ENCODE peak calls at places on chromosomes 1 and 21, in eight cellular contexts. U is CD8-positive, alpha-beta T cell; D is fibroblast of lung; H is breast epithelium; R is SJSA1; V is CD4-positive, CD25-positive, alpha-beta regulatory T cell; K is transverse colon; O is heart left ventricle. P is an unnamed sample. For H3K9me3, the result is how much of the 10 kb centered on the place peaks cover.

GRCh38 chr1:84370831-84371394 is 27.4 kb upstream of the DNASE2B start:
- DNase-seq in U (peak), D (peak), H (no peak), R (peak), V (no peak), K (no peak), O (no peak), P (no peak)

GRCh38 chr21:14545906-14546480 is at the start of gene SAMSN1:
- DNase-seq in U (peak), D (no peak), H (no peak), R (no peak), V (peak), K (peak), O (peak), P (no peak)

GRCh38 chr1:52925571-52926005 is 1.5 kb upstream of the SCP2 start:
- DNase-seq in U (no peak), D (peak), H (no peak), R (peak), V (no peak), K (no peak), O (peak), P (no peak)

GRCh38 chr21:35048183-35048601 is 910 bp downstream of the RUNX1 start:
- DNase-seq in U (peak), D (no peak), H (no peak), R (peak), V (peak), K (no peak), O (no peak), P (no peak)

GRCh38 chr1:20339811-20340457 is 49.3 kb downstream of the VWA5B1 start:
- DNase-seq in U (no peak), D (no peak), H (no peak), R (no peak), V (no peak), K (no peak), O (no peak), P (no peak)

GRCh38 chr1:77282866-77283539 is 1.2 kb downstream of the AK5 start:
- DNase-seq in U (peak), D (no peak), H (no peak), R (peak), V (no peak), K (no peak), O (no peak), P (no peak)

GRCh38 chr1:205481629-205482071 is 22.8 kb upstream of the CDK18 start:
- DNase-seq in U (peak), D (no peak), H (no peak), R (no peak), V (no peak), K (no peak), O (no peak), P (no peak)

GRCh38 chr1:111468717-111469100 is 5.1 kb upstream of the C1orf162 start:
- DNase-seq in U (no peak), D (no peak), H (no peak), R (no peak), V (no peak), K (no peak), O (no peak), P (no peak)

GRCh38 chr1:245276426-245276825 is 121.6 kb downstream of the KIF26B start:
- DNase-seq in U (no peak), D (no peak), H (no peak), R (no peak), V (no peak), K (no peak), O (no peak), P (no peak)

GRCh38 chr21:43939443-43940328 is 72.4 kb upstream of the TRAPPC10 start:
- DNase-seq in U (no peak), D (no peak), H (no peak), R (no peak), V (no peak), K (no peak), O (no peak), P (no peak)

GRCh38 chr1:185400057-185400456 is 83.0 kb upstream of the IVNS1ABP start:
- DNase-seq in U (no peak), D (peak), H (no peak), R (peak), V (no peak), K (no peak), O (no peak), P (no peak)

GRCh38 chr1:71521655-71522264 is 440.9 kb upstream of the ZRANB2 start:
- DNase-seq in U (no peak), D (peak), H (no peak), R (peak), V (peak), K (peak), O (peak), P (peak)

GRCh38 chr1:155130272-155131006 is 2.8 kb downstream of the EFNA1 start:
- DNase-seq in U (no peak), D (no peak), H (no peak), R (no peak), V (no peak), K (no peak), O (no peak), P (no peak)

GRCh38 chr1:39107891-39108290 is 81.7 kb downstream of the NDUFS5 start:
- DNase-seq in U (no peak), D (peak), H (no peak), R (no peak), V (no peak), K (no peak), O (no peak), P (no peak)

GRCh38 chr1:168970945-168971799 is 135.3 kb upstream of the ATP1B1 start:
- DNase-seq in U (no peak), D (no peak), H (no peak), R (no peak), V (no peak), K (no peak), O (no peak), P (no peak)

GRCh38 chr21:9753943-9754342 is 767.4 kb upstream of the TPTE start:
- DNase-seq in U (no peak), D (no peak), H (no peak), R (no peak), V (no peak), K (no peak), O (no peak), P (no peak)
- H3K9me3 ChIP-seq in U (under half), D (under half), H (under half), R (under half), V (under half), K (under half), O (under half), P (under half)

GRCh38 chr21:39927304-39927886 is 60.2 kb downstream of the PCP4 start:
- DNase-seq in U (no peak), D (no peak), H (no peak), R (no peak), V (no peak), K (no peak), O (no peak), P (no peak)
- H3K9me3 ChIP-seq in U (under half), D (under half), H (under half), R (under half), V (under half), K (under half), O (under half), P (under half)

DNA sequence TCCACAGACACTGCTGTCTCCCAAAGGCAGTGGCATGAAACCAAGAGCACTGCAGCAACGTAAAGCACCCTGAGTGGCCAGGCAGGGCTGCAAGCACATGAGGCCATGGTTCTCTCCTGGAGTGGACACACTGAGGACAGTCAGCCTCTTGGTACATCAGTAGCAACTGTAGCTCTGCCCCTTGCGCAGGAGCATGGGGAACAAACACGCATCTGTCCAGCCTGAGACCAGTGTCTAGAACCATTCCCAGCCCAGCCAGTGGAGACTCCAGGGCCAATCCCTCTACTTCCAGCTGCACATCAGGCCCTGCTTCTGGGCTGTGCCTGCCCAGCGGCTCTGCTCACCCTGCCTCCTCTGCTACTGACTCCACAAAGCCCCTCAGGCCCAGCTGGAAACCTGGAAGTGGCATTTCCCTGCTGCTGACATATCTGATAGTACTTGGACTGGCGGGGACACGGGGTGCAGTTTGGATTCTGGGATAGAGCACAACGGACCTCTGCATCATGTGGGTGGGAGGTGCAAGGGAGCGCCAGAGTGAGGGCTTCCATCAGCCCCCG is 49.0 kb downstream of the TOR1AIP2 start:
- DNase-seq in U (no peak), D (no peak), H (no peak), R (no peak), V (no peak), K (no peak), O (no peak), P (no peak)
- H3K9me3 ChIP-seq in U (under half), D (under half), H (under half), R (under half), V (under half), K (under half), O (under half), P (under half)

DNA sequence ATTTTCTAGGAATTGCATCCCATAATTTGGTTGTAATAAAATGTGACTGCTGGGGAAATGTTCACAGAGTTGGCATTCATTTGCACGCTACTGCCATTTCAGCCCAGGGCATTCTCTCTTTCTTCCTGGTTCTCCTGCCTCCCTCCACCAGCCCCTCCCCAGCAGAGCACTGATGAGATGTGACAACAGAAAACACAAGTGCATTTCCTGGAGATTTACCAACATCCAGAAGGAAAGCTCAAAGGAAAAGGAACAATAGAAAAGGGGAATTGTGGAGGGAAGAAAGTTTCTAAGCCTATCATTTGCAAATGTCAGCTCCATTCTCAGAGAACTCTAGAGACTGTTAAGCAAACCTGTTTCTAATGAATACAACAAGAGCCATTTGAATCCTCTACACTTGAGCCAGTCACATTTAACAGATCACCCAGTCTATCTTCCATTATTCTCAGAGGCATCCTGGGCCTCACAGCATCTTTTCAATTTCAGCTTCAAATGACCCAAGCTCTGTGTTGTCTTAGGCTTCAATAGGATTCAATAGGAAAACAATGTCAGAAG is 395.6 kb upstream of the PBX1 start:
- DNase-seq in U (no peak), D (no peak), H (no peak), R (no peak), V (no peak), K (no peak), O (no peak), P (no peak)
- H3K9me3 ChIP-seq in U (under half), D (under half), H (under half), R (under half), V (under half), K (under half), O (under half), P (under half)

DNA sequence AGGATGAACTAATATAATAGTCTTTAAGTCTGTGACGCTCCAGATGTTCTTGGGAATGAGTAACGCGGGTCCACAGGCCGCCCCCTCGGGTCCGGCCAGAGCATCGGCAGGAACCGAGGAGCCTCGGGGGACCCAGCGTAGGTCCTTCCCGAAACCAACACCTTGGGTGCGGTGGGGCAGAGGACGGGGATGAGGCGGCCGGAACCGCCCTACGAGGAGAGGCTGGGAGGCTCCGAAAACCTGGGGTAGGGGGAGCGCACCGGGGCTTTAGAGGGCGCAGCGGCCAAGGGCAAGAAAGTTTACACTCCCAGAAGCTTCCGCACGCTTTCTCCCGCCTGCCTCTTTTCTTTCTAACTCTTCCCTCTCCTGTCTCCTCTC is 7.1 kb downstream of the DMRTA2 start:
- DNase-seq in U (no peak), D (no peak), H (no peak), R (no peak), V (no peak), K (no peak), O (no peak), P (no peak)
- H3K9me3 ChIP-seq in U (under half), D (under half), H (under half), R (under half), V (under half), K (under half), O (under half), P (under half)

GRCh38 chr1:152411846-152412245 is 2.2 kb downstream of the CRNN start:
- DNase-seq in U (no peak), D (no peak), H (no peak), R (no peak), V (no peak), K (no peak), O (no peak), P (no peak)
- H3K9me3 ChIP-seq in U (under half), D (under half), H (under half), R (under half), V (under half), K (under half), O (under half), P (under half)